ENCODE peak calls at places on chromosome 10, in four cellular contexts. K is HEK293T, S is HepG2, F is K562. M is an unnamed sample.

GRCh38 chr10:103800789-103801540 is 54.4 kb downstream of the SH3PXD2A start:
- DNase-seq in F (no peak), S (peak), K (no peak), M (no peak)

GRCh38 chr10:74384615-74385213 is 233.7 kb downstream of the ADK start:
- DNase-seq in S (no peak), K (no peak), F (no peak), M (no peak)

GRCh38 chr10:59536576-59537014 is 173.1 kb downstream of the SLC16A9 start:
- DNase-seq in K (no peak), S (no peak), F (no peak), M (no peak)

GRCh38 chr10:3192856-3193635 is 20.5 kb upstream of the PITRM1 start:
- DNase-seq in F (peak), K (peak), S (peak), M (peak)

GRCh38 chr10:15369642-15370211 is 1.4 kb downstream of the FAM171A1 start:
- DNase-seq in K (peak), S (no peak), F (no peak), M (peak)

GRCh38 chr10:132453470-132453861 is 56.5 kb downstream of the PWWP2B start:
- DNase-seq in S (no peak), F (no peak), K (no peak), M (no peak)

GRCh38 chr10:109953745-109954144 is 30.4 kb upstream of the XPNPEP1 start:
- DNase-seq in F (no peak), S (no peak), K (no peak), M (no peak)

GRCh38 chr10:124087672-124088634 is 5.4 kb downstream of the CHST15 start:
- DNase-seq in F (no peak), K (no peak), S (no peak), M (no peak)

GRCh38 chr10:34753014-34753757 is 61.9 kb downstream of the PARD3 start:
- DNase-seq in S (no peak), F (no peak), K (no peak), M (no peak)

GRCh38 chr10:103265712-103266329 is 11.1 kb upstream of the INA start:
- DNase-seq in S (peak), K (peak), F (peak), M (peak)

DNA sequence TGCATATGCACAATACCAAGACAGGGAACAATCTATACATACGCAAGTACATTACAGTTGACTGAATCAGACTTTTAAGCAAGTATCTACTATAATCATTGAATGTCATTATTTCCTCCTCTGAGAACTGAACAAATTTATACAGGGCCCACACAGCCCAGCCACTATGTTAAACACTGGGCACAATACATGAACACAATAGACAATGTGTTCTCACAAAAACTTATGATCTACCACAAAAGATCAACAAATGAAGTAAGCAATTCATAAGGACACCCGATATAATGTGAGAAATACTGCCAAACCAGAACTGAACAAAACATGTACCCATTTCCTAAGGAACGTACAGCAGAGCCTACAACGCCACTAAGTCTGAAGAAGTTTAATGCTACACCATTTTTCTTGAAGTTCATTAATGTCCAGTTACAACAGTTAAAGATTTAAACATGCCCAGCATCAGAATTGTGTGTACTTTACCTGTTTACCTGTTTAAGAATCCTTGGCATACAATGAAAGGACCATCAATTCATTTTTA is 31.5 kb downstream of the SHTN1 start:
- DNase-seq in F (no peak), S (no peak), K (no peak), M (no peak)
- TF ChIP-seq ELF4 in F (no peak), S (no peak), K (no peak), M (no peak)

GRCh38 chr10:36888925-36889573 is 236.3 kb upstream of the ANKRD30A start:
- DNase-seq in F (peak), S (peak), K (peak), M (peak)
- TF ChIP-seq ELF4 in F (no peak), S (no peak), K (no peak), M (no peak)

DNA sequence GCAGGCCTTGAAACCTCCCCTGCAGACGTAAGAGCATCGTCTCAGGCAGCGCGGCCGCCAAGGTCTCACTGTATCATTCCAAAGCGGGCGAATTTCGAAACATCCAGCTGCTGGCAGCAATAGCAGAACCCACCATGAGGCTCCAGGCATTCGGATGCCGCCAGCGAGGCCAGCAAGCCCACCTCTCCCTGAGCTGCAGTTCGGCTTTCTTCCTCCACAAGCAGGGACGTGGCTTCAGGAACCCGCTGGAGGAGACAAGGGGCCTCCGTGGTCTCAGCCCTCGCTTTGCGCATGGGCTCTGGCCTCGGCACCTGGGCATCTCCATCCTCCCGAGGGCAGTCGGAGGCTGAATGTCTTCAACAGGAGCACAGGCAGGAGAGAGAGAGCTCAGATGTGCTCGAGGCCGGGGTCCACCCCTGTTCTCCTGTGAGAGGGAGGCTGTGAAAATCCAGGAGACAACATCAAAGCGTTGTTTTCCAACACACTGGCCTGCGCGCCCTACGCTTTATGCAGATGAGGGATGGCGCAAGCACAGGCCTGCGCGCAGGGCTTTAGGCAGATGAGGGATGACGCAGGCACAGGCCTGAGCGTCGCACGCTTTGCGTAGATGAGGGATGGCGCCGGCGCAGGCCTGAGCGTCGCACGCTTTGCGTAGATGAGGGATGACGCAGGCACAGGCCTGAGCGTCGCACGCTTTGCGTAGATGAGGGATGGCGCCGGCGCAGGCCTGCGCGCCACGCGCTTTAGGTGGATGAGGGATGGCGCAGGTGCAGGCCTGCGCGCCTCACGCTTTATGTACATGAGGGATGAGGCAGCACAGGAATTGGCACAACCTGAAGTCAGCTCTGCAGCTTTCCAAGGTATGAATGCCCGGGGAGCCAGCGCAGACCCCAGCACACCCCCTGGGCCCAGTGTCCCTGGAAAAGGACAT is 103.2 kb downstream of the WDR37 start:
- DNase-seq in F (peak), S (no peak), K (no peak), M (no peak)
- TF ChIP-seq ELF4 in F (no peak), S (no peak), K (no peak), M (no peak)

GRCh38 chr10:69449841-69450240 is 1.4 kb upstream of the TSPAN15 start:
- DNase-seq in F (peak), K (peak), S (peak), M (peak)
- TF ChIP-seq ELF4 in F (no peak), K (no peak), S (no peak), M (no peak)

DNA sequence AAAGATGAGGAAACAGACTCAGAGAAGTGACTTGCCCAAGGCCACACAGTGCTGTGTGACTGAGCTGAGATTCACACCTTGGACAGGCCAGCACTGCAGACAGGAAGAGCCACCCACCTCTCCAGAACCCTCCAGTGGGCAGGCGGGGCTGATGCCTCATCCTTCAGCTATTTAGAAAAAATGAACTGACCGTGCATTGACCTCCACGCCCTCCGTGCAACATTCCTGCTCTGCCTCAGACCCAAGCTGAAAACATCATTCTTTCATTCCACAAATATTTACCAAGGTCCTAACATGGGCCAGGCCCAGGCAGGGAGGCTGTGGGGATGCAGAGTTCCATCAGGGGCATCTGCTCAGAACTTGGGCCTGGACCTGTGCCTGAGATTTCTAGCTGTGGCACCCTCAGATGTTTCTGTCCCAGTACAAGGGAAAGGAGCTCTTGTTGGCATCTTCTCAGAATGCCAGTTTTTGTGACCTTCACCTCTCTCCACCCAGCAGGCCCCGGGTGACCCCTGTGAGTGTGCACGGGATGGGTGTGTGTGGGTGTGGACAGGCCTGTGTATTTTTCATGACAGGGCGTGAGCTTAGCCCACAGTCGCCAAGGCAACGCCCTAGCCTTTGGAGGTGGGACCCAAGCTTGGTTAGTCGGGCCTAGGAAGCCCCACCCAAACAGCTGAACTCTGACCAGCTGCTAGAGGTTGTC is 6.5 kb downstream of the VSIR start:
- DNase-seq in S (peak), F (peak), K (no peak), M (no peak)
- TF ChIP-seq ELF4 in S (no peak), F (no peak), K (no peak), M (no peak)

DNA sequence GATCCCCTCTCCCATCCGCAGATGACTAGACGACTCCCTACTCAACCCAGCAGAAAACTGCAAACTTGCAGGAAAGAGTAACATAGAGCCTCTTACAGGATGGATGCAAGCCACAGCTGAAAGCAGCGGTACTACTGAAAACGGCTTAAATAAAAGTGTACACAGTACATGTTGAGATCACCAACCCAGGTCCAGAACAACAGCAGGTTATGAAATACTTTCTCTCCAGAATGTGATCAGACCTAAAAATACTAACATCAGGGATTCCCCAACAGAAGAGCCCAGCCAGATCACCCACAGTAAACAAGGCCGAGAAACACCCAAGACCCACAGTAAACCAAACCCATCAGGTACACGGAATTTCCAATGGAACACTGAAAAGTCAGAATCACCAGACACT is 13.2 kb downstream of the ATE1 start:
- DNase-seq in F (no peak), S (no peak), K (no peak), M (no peak)
- TF ChIP-seq ELF4 in F (no peak), S (no peak), K (no peak), M (no peak)

GRCh38 chr10:100977436-100977835 is 8.1 kb downstream of the SEMA4G start:
- DNase-seq in S (no peak), F (no peak), K (no peak), M (no peak)
- TF ChIP-seq ELF4 in S (no peak), F (no peak), K (no peak), M (no peak)

GRCh38 chr10:516766-517165 is 172.7 kb downstream of the DIP2C start:
- DNase-seq in S (no peak), F (peak), K (no peak), M (no peak)

GRCh38 chr10:515674-516073 is 173.8 kb downstream of the DIP2C start:
- DNase-seq in K (no peak), S (no peak), F (no peak), M (no peak)

GRCh38 chr10:511849-512191 is 177.6 kb downstream of the DIP2C start:
- DNase-seq in F (no peak), K (no peak), S (no peak), M (no peak)

GRCh38 chr10:513393-513792 is 176.1 kb downstream of the DIP2C start:
- DNase-seq in K (no peak), F (no peak), S (no peak), M (no peak)

DNA sequence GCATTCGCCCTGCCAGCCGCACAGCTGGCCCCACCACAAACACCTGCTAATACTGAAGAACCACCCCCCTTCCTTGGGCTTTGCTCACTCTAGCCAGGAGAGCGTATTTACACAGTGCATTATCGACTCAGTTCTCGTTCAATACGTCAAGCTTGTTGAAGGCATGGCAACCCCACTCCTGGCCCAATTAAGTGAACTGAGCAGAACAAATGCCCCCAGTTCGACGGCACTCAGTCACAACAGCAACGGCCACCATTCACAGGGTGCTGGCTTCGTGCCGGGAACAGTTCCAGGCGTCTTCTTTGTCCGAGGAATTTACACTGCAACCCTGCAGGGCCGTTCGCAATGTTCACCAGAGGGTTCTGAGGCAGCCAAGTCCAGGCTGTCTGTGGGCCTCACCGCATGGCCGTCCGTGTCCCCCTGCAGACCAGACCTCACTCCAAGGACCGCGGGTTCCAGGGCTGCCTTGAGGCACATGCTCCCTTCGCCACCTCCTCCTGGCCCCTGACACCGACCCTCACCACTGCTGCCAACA is 175.3 kb downstream of the DIP2C start:
- DNase-seq in K (no peak), F (no peak), S (peak), M (no peak)
- TF ChIP-seq ELF4 in K (no peak), F (no peak), S (no peak), M (no peak)

GRCh38 chr10:119418401-119418800 is 124.1 kb downstream of the RGS10 start:
- DNase-seq in S (no peak), K (no peak), F (no peak), M (no peak)

GRCh38 chr10:119415121-119415520 is 127.4 kb downstream of the RGS10 start:
- DNase-seq in K (no peak), S (no peak), F (no peak), M (no peak)

GRCh38 chr10:119417852-119418251 is 124.7 kb downstream of the RGS10 start:
- DNase-seq in S (no peak), K (no peak), F (no peak), M (no peak)

GRCh38 chr10:119415536-119416527 is 126.7 kb downstream of the RGS10 start:
- DNase-seq in F (no peak), K (no peak), S (no peak), M (no peak)

GRCh38 chr10:119416855-119417254 is 125.7 kb downstream of the RGS10 start:
- DNase-seq in S (peak), K (peak), F (peak), M (peak)
- TF ChIP-seq ELF4 in S (no peak), K (no peak), F (no peak), M (no peak)

M was measured in WTC11.